ENCODE peak calls at places on chromosomes 3 and 15, in eight cellular contexts. One of them, this sample, is unnamed. For H3K4me1, the result is how much of the 10 kb centered on the place peaks cover.

GRCh38 chr15:94324117-94324826 is 92.9 kb downstream of the MCTP2 start:
- DNase-seq in mesenchymal stem cell: peak
- DNase-seq in heart left ventricle: no peak
- DNase-seq in naive thymus-derived CD4-positive, alpha-beta T cell: peak
- DNase-seq in pancreas: peak
- DNase-seq in colonic mucosa: peak
- DNase-seq in neural progenitor cell: peak
- DNase-seq in upper lobe of right lung: no peak
- DNase-seq in this sample: peak

GRCh38 chr3:14375192-14375591 is 27.2 kb upstream of the SLC6A6 start:
- DNase-seq in pancreas: no peak
- DNase-seq in colonic mucosa: no peak
- DNase-seq in naive thymus-derived CD4-positive, alpha-beta T cell: no peak
- DNase-seq in mesenchymal stem cell: no peak
- DNase-seq in upper lobe of right lung: no peak
- DNase-seq in heart left ventricle: no peak
- DNase-seq in neural progenitor cell: no peak
- DNase-seq in this sample: no peak

GRCh38 chr3:157026091-157026490 is 133.9 kb downstream of the CCNL1 start:
- DNase-seq in mesenchymal stem cell: no peak
- DNase-seq in naive thymus-derived CD4-positive, alpha-beta T cell: no peak
- DNase-seq in neural progenitor cell: no peak
- DNase-seq in colonic mucosa: no peak
- DNase-seq in heart left ventricle: no peak
- DNase-seq in pancreas: no peak
- DNase-seq in upper lobe of right lung: no peak
- DNase-seq in this sample: no peak

GRCh38 chr3:127549826-127550487 is 40.6 kb downstream of the TPRA1 start:
- DNase-seq in mesenchymal stem cell: no peak
- DNase-seq in upper lobe of right lung: no peak
- DNase-seq in heart left ventricle: no peak
- DNase-seq in naive thymus-derived CD4-positive, alpha-beta T cell: no peak
- DNase-seq in colonic mucosa: no peak
- DNase-seq in pancreas: no peak
- DNase-seq in neural progenitor cell: no peak
- DNase-seq in this sample: no peak

GRCh38 chr3:62589078-62589477 is 215.7 kb upstream of the FEZF2 start:
- DNase-seq in colonic mucosa: no peak
- DNase-seq in neural progenitor cell: no peak
- DNase-seq in heart left ventricle: no peak
- DNase-seq in pancreas: no peak
- DNase-seq in mesenchymal stem cell: no peak
- DNase-seq in naive thymus-derived CD4-positive, alpha-beta T cell: no peak
- DNase-seq in upper lobe of right lung: no peak
- DNase-seq in this sample: no peak

GRCh38 chr3:181383760-181384159 is 328.0 kb upstream of the SOX2 start:
- DNase-seq in upper lobe of right lung: no peak
- DNase-seq in colonic mucosa: no peak
- DNase-seq in pancreas: no peak
- DNase-seq in naive thymus-derived CD4-positive, alpha-beta T cell: no peak
- DNase-seq in mesenchymal stem cell: no peak
- DNase-seq in heart left ventricle: no peak
- DNase-seq in neural progenitor cell: peak
- DNase-seq in this sample: no peak

GRCh38 chr15:23566070-23567050 is 886 bp downstream of the MKRN3 start:
- DNase-seq in upper lobe of right lung: peak
- DNase-seq in pancreas: peak
- DNase-seq in naive thymus-derived CD4-positive, alpha-beta T cell: peak
- DNase-seq in heart left ventricle: no peak
- DNase-seq in neural progenitor cell: no peak
- DNase-seq in colonic mucosa: no peak
- DNase-seq in mesenchymal stem cell: no peak
- DNase-seq in this sample: peak

GRCh38 chr3:155611456-155611855 is 133.4 kb downstream of the PLCH1 start:
- DNase-seq in upper lobe of right lung: no peak
- DNase-seq in heart left ventricle: no peak
- DNase-seq in pancreas: no peak
- DNase-seq in naive thymus-derived CD4-positive, alpha-beta T cell: no peak
- DNase-seq in neural progenitor cell: no peak
- DNase-seq in mesenchymal stem cell: no peak
- DNase-seq in colonic mucosa: no peak
- DNase-seq in this sample: no peak

GRCh38 chr15:95603802-95604201 is 726.7 kb upstream of the NR2F2 start:
- DNase-seq in naive thymus-derived CD4-positive, alpha-beta T cell: no peak
- DNase-seq in mesenchymal stem cell: no peak
- DNase-seq in upper lobe of right lung: no peak
- DNase-seq in pancreas: no peak
- DNase-seq in colonic mucosa: no peak
- DNase-seq in neural progenitor cell: no peak
- DNase-seq in heart left ventricle: no peak
- DNase-seq in this sample: no peak

GRCh38 chr15:100658895-100659294 is 56.5 kb downstream of the ASB7 start:
- DNase-seq in pancreas: no peak
- DNase-seq in heart left ventricle: no peak
- DNase-seq in upper lobe of right lung: no peak
- DNase-seq in colonic mucosa: no peak
- DNase-seq in naive thymus-derived CD4-positive, alpha-beta T cell: no peak
- DNase-seq in neural progenitor cell: no peak
- DNase-seq in mesenchymal stem cell: no peak
- DNase-seq in this sample: no peak

GRCh38 chr3:74469713-74470112 is 144.7 kb downstream of the CNTN3 start:
- DNase-seq in neural progenitor cell: no peak
- DNase-seq in upper lobe of right lung: no peak
- DNase-seq in naive thymus-derived CD4-positive, alpha-beta T cell: no peak
- DNase-seq in pancreas: no peak
- DNase-seq in mesenchymal stem cell: no peak
- DNase-seq in heart left ventricle: no peak
- DNase-seq in colonic mucosa: no peak
- DNase-seq in this sample: no peak

GRCh38 chr3:133901083-133901482 is 5.4 kb upstream of the RAB6B start:
- DNase-seq in neural progenitor cell: no peak
- DNase-seq in heart left ventricle: no peak
- DNase-seq in pancreas: no peak
- DNase-seq in colonic mucosa: no peak
- DNase-seq in mesenchymal stem cell: no peak
- DNase-seq in naive thymus-derived CD4-positive, alpha-beta T cell: no peak
- DNase-seq in upper lobe of right lung: no peak
- DNase-seq in this sample: no peak

GRCh38 chr3:72907131-72907697 is 19.4 kb downstream of the GXYLT2 start:
- DNase-seq in heart left ventricle: no peak
- DNase-seq in neural progenitor cell: no peak
- DNase-seq in naive thymus-derived CD4-positive, alpha-beta T cell: no peak
- DNase-seq in colonic mucosa: no peak
- DNase-seq in upper lobe of right lung: no peak
- DNase-seq in pancreas: no peak
- DNase-seq in mesenchymal stem cell: no peak
- DNase-seq in this sample: no peak

GRCh38 chr3:125606291-125606690 is 11.0 kb upstream of the OSBPL11 start:
- DNase-seq in heart left ventricle: no peak
- DNase-seq in pancreas: no peak
- DNase-seq in naive thymus-derived CD4-positive, alpha-beta T cell: no peak
- DNase-seq in colonic mucosa: no peak
- DNase-seq in mesenchymal stem cell: no peak
- DNase-seq in upper lobe of right lung: no peak
- DNase-seq in neural progenitor cell: no peak
- DNase-seq in this sample: no peak

GRCh38 chr3:187746059-187746453 is 788 bp upstream of the BCL6 start:
- DNase-seq in upper lobe of right lung: no peak
- DNase-seq in pancreas: no peak
- DNase-seq in heart left ventricle: no peak
- DNase-seq in mesenchymal stem cell: no peak
- DNase-seq in neural progenitor cell: no peak
- DNase-seq in naive thymus-derived CD4-positive, alpha-beta T cell: no peak
- DNase-seq in colonic mucosa: no peak
- DNase-seq in this sample: no peak

GRCh38 chr3:155664922-155665695 is 79.8 kb downstream of the PLCH1 start:
- DNase-seq in upper lobe of right lung: no peak
- DNase-seq in heart left ventricle: peak
- DNase-seq in colonic mucosa: peak
- DNase-seq in neural progenitor cell: peak
- DNase-seq in naive thymus-derived CD4-positive, alpha-beta T cell: no peak
- DNase-seq in mesenchymal stem cell: peak
- DNase-seq in pancreas: peak
- DNase-seq in this sample: no peak

GRCh38 chr15:71747128-71748083 is 62.9 kb upstream of the NR2E3 start:
- DNase-seq in mesenchymal stem cell: peak
- DNase-seq in neural progenitor cell: no peak
- DNase-seq in naive thymus-derived CD4-positive, alpha-beta T cell: no peak
- DNase-seq in upper lobe of right lung: no peak
- DNase-seq in pancreas: no peak
- DNase-seq in heart left ventricle: no peak
- DNase-seq in colonic mucosa: peak
- DNase-seq in this sample: no peak

GRCh38 chr15:79973445-79974180 is 2.6 kb upstream of the BCL2A1 start:
- DNase-seq in heart left ventricle: no peak
- DNase-seq in mesenchymal stem cell: no peak
- DNase-seq in naive thymus-derived CD4-positive, alpha-beta T cell: no peak
- DNase-seq in colonic mucosa: no peak
- DNase-seq in upper lobe of right lung: no peak
- DNase-seq in pancreas: no peak
- DNase-seq in neural progenitor cell: no peak
- DNase-seq in this sample: no peak

GRCh38 chr15:79977431-79977940 is 6.5 kb upstream of the BCL2A1 start:
- DNase-seq in heart left ventricle: no peak
- DNase-seq in pancreas: no peak
- DNase-seq in upper lobe of right lung: no peak
- DNase-seq in neural progenitor cell: no peak
- DNase-seq in naive thymus-derived CD4-positive, alpha-beta T cell: no peak
- DNase-seq in colonic mucosa: no peak
- DNase-seq in mesenchymal stem cell: no peak
- DNase-seq in this sample: no peak

GRCh38 chr15:79969175-79969574 is 1.8 kb downstream of the BCL2A1 start:
- DNase-seq in heart left ventricle: no peak
- DNase-seq in naive thymus-derived CD4-positive, alpha-beta T cell: no peak
- DNase-seq in upper lobe of right lung: no peak
- DNase-seq in pancreas: no peak
- DNase-seq in colonic mucosa: no peak
- DNase-seq in mesenchymal stem cell: no peak
- DNase-seq in neural progenitor cell: no peak
- DNase-seq in this sample: no peak

GRCh38 chr15:79970921-79971434 is at the start of gene BCL2A1:
- DNase-seq in naive thymus-derived CD4-positive, alpha-beta T cell: peak
- DNase-seq in upper lobe of right lung: no peak
- DNase-seq in heart left ventricle: no peak
- DNase-seq in neural progenitor cell: no peak
- DNase-seq in mesenchymal stem cell: no peak
- DNase-seq in colonic mucosa: no peak
- DNase-seq in pancreas: no peak
- DNase-seq in this sample: peak

DNA sequence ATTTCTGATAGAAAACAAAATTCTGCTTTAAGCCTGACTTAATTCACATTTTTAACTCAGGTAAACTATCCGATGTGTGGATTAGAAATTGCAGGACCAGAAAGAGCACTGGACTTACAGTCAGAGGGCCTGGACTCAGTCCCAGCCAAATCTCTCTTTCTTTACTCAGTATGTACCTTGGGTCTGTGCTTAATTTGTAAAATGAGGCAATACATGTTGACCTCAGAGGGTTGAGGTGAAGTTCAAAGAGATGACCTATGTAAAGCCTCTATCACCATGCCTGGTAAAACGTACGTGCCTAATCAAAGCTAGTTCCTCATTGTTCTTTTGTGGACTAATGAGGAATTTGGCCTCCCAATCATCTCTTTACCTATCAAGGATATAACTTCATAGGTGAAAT is 1.9 kb upstream of the BCL2A1 start:
- DNase-seq in colonic mucosa: no peak
- DNase-seq in neural progenitor cell: no peak
- DNase-seq in naive thymus-derived CD4-positive, alpha-beta T cell: no peak
- DNase-seq in upper lobe of right lung: no peak
- DNase-seq in heart left ventricle: no peak
- DNase-seq in mesenchymal stem cell: no peak
- DNase-seq in pancreas: no peak
- DNase-seq in this sample: no peak
- H3K4me1 ChIP-seq in colonic mucosa: under half
- H3K4me1 ChIP-seq in neural progenitor cell: under half
- H3K4me1 ChIP-seq in naive thymus-derived CD4-positive, alpha-beta T cell: under half
- H3K4me1 ChIP-seq in upper lobe of right lung: under half
- H3K4me1 ChIP-seq in heart left ventricle: under half
- H3K4me1 ChIP-seq in mesenchymal stem cell: under half
- H3K4me1 ChIP-seq in pancreas: under half
- H3K4me1 ChIP-seq in this sample: under half

DNA sequence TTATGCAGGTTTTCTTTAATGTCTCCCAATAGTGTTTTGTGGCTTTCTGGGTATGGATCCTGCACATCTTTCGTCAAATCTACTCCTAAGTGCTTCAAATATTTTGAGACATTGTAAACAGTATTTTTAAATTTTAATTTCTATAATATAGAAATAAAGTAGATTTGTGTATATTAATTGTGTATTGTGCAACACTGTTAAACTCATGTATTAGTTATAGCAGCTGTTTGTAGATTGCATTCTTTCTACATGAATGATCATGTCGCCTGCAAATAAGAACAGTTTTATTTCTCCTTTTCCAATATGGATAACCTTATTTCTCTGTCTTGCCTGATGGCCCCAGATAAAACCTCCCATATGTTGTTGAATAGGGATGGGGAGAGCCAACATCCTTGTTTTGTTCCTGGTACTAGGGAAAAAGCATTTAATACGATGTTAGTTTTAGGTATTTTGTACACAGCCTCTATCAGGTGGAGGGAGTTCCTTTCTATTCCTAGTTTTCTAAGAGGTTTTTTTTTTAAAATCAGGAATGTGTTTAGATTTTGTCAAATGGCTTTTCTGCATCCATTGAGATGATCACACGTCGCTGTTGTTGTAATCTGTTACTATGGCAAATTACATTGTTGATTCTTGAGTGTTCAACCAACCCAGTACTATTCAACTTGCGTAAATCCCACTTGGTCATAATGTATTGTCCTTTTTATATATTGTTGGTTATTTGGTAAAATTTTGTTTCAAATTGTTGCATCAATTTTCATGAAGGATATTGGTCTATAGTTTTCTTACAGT is 71.1 kb upstream of the DGKG start:
- DNase-seq in heart left ventricle: no peak
- DNase-seq in neural progenitor cell: no peak
- DNase-seq in upper lobe of right lung: no peak
- DNase-seq in mesenchymal stem cell: peak
- DNase-seq in pancreas: no peak
- DNase-seq in naive thymus-derived CD4-positive, alpha-beta T cell: no peak
- DNase-seq in colonic mucosa: no peak
- DNase-seq in this sample: no peak
- H3K27ac ChIP-seq in heart left ventricle: no peak
- H3K27ac ChIP-seq in neural progenitor cell: no peak
- H3K27ac ChIP-seq in upper lobe of right lung: no peak
- H3K27ac ChIP-seq in mesenchymal stem cell: no peak
- H3K27ac ChIP-seq in pancreas: no peak
- H3K27ac ChIP-seq in naive thymus-derived CD4-positive, alpha-beta T cell: no peak
- H3K27ac ChIP-seq in colonic mucosa: no peak
- H3K27ac ChIP-seq in this sample: no peak

GRCh38 chr15:51844747-51845426 is 15.4 kb downstream of the TMOD3 start:
- DNase-seq in neural progenitor cell: no peak
- DNase-seq in pancreas: no peak
- DNase-seq in naive thymus-derived CD4-positive, alpha-beta T cell: no peak
- DNase-seq in mesenchymal stem cell: no peak
- DNase-seq in heart left ventricle: no peak
- DNase-seq in colonic mucosa: no peak
- DNase-seq in upper lobe of right lung: no peak
- DNase-seq in this sample: no peak
- H3K4me1 ChIP-seq in neural progenitor cell: under half
- H3K4me1 ChIP-seq in pancreas: half or more
- H3K4me1 ChIP-seq in naive thymus-derived CD4-positive, alpha-beta T cell: under half
- H3K4me1 ChIP-seq in mesenchymal stem cell: under half
- H3K4me1 ChIP-seq in heart left ventricle: half or more
- H3K4me1 ChIP-seq in colonic mucosa: under half
- H3K4me1 ChIP-seq in upper lobe of right lung: half or more
- H3K4me1 ChIP-seq in this sample: half or more

GRCh38 chr3:196145420-196146262 is 63.8 kb upstream of the TFRC start:
- DNase-seq in pancreas: no peak
- DNase-seq in neural progenitor cell: no peak
- DNase-seq in colonic mucosa: no peak
- DNase-seq in mesenchymal stem cell: no peak
- DNase-seq in heart left ventricle: no peak
- DNase-seq in naive thymus-derived CD4-positive, alpha-beta T cell: no peak
- DNase-seq in upper lobe of right lung: peak
- DNase-seq in this sample: no peak
- H3K27ac ChIP-seq in pancreas: no peak
- H3K27ac ChIP-seq in neural progenitor cell: no peak
- H3K27ac ChIP-seq in colonic mucosa: no peak
- H3K27ac ChIP-seq in mesenchymal stem cell: no peak
- H3K27ac ChIP-seq in heart left ventricle: no peak
- H3K27ac ChIP-seq in naive thymus-derived CD4-positive, alpha-beta T cell: no peak
- H3K27ac ChIP-seq in upper lobe of right lung: peak
- H3K27ac ChIP-seq in this sample: no peak

This sample was measured in CD4-positive, CD25-positive, alpha-beta regulatory T cell.